ENCODE peak calls at places on chromosomes 7 and 10, in nine cellular contexts. R is HFFc6, S is heart left ventricle, E is bronchial epithelial cell, A is H9, H is PC-9, D is WTC11, V is kidney epithelial cell, O is cardiac fibroblast. I is an unnamed sample.

GRCh38 chr10:112963835-112964234 is 13.8 kb downstream of the TCF7L2 start:
- DNase-seq in R (no peak), S (no peak), E (no peak), A (no peak), H (peak), D (no peak), V (no peak), O (no peak), I (no peak)

GRCh38 chr10:1499344-1499957 is 237.9 kb downstream of the ADARB2 start:
- DNase-seq in R (no peak), S (no peak), E (no peak), A (no peak), H (no peak), D (no peak), V (no peak), O (no peak), I (peak)

GRCh38 chr10:132411561-132412253 is 14.7 kb downstream of the PWWP2B start:
- DNase-seq in R (no peak), S (no peak), E (no peak), A (no peak), H (no peak), D (no peak), V (no peak), O (no peak), I (no peak)

GRCh38 chr10:91864099-91864498 is 45.2 kb downstream of the FGFBP3 start:
- DNase-seq in R (no peak), S (no peak), E (no peak), A (no peak), H (no peak), D (no peak), V (no peak), O (no peak), I (no peak)

GRCh38 chr7:131674131-131674530 is 117.7 kb upstream of the PODXL start:
- DNase-seq in R (no peak), S (no peak), E (no peak), A (no peak), H (no peak), D (no peak), V (no peak), O (no peak), I (no peak)

GRCh38 chr7:25124485-25125136 is 449 bp downstream of the CYCS start:
- DNase-seq in R (no peak), S (no peak), E (peak), A (no peak), H (peak), D (no peak), V (no peak), O (no peak), I (no peak)

GRCh38 chr7:47406766-47407129 is 175.2 kb downstream of the TNS3 start:
- DNase-seq in R (no peak), S (no peak), E (no peak), A (no peak), H (no peak), D (no peak), V (no peak), O (no peak), I (no peak)

GRCh38 chr10:125881192-125881591 is at the start of gene DHX32:
- DNase-seq in R (no peak), S (no peak), E (no peak), A (peak), H (no peak), D (peak), V (no peak), O (no peak), I (no peak)

GRCh38 chr10:128274938-128275337 is 148.7 kb upstream of the MKI67 start:
- DNase-seq in R (no peak), S (no peak), E (no peak), A (no peak), H (no peak), D (no peak), V (no peak), O (peak), I (no peak)

GRCh38 chr10:5125315-5126044 is 31.3 kb downstream of the AKR1C3 start:
- DNase-seq in R (no peak), S (no peak), E (peak), A (no peak), H (peak), D (no peak), V (no peak), O (peak), I (no peak)

GRCh38 chr7:14836571-14837189 is 65.9 kb downstream of the DGKB start:
- DNase-seq in R (peak), S (peak), E (peak), A (peak), H (peak), D (peak), V (peak), O (peak), I (peak)

GRCh38 chr7:35571596-35572240 is 123.2 kb downstream of the HERPUD2 start:
- DNase-seq in R (no peak), S (no peak), E (no peak), A (no peak), H (no peak), D (no peak), V (no peak), O (no peak), I (no peak)

GRCh38 chr10:34341473-34341872 is 473.6 kb downstream of the PARD3 start:
- DNase-seq in R (no peak), S (no peak), E (no peak), A (no peak), H (no peak), D (no peak), V (no peak), O (peak), I (no peak)

GRCh38 chr7:94514140-94514889 is 4.7 kb downstream of the CASD1 start:
- DNase-seq in R (no peak), S (no peak), E (no peak), A (no peak), H (no peak), D (no peak), V (no peak), O (no peak), I (no peak)

GRCh38 chr7:30249316-30249715 is 35.1 kb upstream of the ZNRF2 start:
- DNase-seq in R (no peak), S (no peak), E (no peak), A (no peak), H (no peak), D (no peak), V (no peak), O (no peak), I (no peak)

GRCh38 chr7:132837529-132837928 is 244.4 kb downstream of the CHCHD3 start:
- DNase-seq in R (no peak), S (no peak), E (no peak), A (no peak), H (no peak), D (no peak), V (no peak), O (peak), I (no peak)

GRCh38 chr7:138738551-138739335 is 37.6 kb upstream of the SVOPL start:
- DNase-seq in R (peak), S (peak), E (peak), A (peak), H (peak), D (peak), V (peak), O (peak), I (peak)

GRCh38 chr10:103554488-103555320 is 61.2 kb downstream of the NEURL1 start:
- DNase-seq in R (peak), S (peak), E (peak), A (peak), H (peak), D (peak), V (peak), O (peak), I (no peak)

DNA sequence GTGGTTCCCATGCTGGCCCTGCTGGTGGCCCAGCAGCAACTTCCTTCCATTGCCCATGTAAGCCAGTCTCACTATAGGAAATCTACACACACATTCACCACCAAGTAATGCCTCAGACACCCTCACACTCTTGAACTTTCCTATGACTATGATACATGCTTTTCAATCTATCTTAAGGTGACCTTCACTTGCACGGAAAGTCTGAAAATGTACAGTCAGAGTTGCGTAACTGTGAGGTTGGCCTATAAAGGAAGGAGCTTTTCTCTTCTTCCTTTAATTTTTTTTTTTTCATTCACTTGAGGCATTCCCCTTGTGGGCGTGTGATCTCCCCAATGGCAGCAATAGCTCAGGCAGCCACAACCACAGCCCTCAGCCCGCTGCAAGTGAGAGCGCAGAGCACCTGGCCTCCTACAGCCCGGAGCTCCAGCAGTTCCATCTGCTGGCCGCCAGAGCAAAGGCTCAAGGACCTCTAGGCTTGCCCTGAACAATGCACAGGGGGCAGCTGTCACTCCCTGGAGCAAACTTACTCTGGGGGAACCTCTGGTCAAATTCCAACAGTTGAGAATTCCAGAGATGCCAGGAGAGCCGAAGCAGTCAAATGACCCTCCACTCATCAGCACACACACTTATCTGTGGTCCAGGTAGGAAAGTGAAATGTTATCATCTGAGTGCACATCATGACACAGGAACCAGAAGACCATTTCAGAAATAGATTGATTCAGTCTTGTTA is 123.1 kb upstream of the ADO start:
- DNase-seq in R (no peak), S (no peak), E (peak), A (peak), H (no peak), D (peak), V (no peak), O (no peak), I (no peak)
- TF ChIP-seq CTCF in R (no peak), S (no peak), E (peak), A (peak), H (no peak), D (no peak), V (peak), O (no peak), I (no peak)

GRCh38 chr10:117554371-117554770 is 11.8 kb downstream of the EMX2 start:
- DNase-seq in R (no peak), S (no peak), E (no peak), A (no peak), H (no peak), D (no peak), V (no peak), O (no peak), I (no peak)

GRCh38 chr10:117552156-117552620 is 9.6 kb downstream of the EMX2 start:
- DNase-seq in R (no peak), S (no peak), E (no peak), A (peak), H (no peak), D (peak), V (no peak), O (no peak), I (no peak)

GRCh38 chr10:117553815-117554172 is 11.2 kb downstream of the EMX2 start:
- DNase-seq in R (no peak), S (no peak), E (no peak), A (no peak), H (no peak), D (peak), V (no peak), O (no peak), I (no peak)

GRCh38 chr10:117552759-117553158 is 10.2 kb downstream of the EMX2 start:
- DNase-seq in R (no peak), S (no peak), E (no peak), A (no peak), H (no peak), D (no peak), V (no peak), O (no peak), I (no peak)

DNA sequence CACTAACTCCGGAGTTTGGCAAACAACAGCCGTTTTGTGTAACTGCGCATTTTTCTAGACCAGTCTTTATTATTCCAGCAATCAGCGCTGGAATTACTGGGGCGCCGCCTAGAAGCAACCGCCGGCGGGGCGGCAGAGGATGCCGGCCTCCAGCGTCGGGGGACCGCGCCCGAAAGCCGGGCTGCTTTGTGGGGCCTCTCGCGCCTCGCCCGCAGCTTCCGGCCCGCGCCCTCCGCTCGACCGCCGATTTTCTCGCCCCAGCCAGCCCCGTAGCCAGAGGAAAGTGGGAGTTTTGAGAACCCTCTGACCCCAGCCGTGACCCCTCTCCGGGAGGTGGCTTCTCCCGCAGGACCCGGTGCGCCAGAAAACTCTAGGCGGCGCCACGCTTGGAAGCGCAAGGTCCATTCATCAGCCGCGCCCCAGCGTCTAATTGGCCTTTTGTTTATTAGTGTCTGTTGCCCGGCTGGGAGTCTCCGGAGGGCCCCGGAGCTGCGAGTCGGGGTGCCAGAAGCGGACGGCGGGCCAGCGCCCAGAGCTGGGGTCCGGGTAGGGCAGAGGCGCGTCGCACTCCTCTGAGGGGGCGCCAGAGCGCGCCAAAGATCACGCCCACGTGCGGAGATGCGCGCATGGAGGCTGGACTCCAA is 10.7 kb downstream of the EMX2 start:
- DNase-seq in R (no peak), S (no peak), E (no peak), A (peak), H (no peak), D (peak), V (no peak), O (no peak), I (no peak)
- TF ChIP-seq CTCF in R (no peak), S (no peak), E (no peak), A (peak), H (no peak), D (no peak), V (peak), O (no peak), I (no peak)

GRCh38 chr10:47269294-47269693 is 30.7 kb upstream of the GDF10 start:
- DNase-seq in R (no peak), S (no peak), E (no peak), A (no peak), H (no peak), D (no peak), V (no peak), O (no peak), I (no peak)
- TF ChIP-seq CTCF in R (peak), S (no peak), E (no peak), A (peak), H (no peak), D (no peak), V (peak), O (peak), I (peak)

GRCh38 chr10:94194256-94194655 is 168.5 kb downstream of the NOC3L start:
- DNase-seq in R (peak), S (no peak), E (peak), A (no peak), H (no peak), D (no peak), V (peak), O (peak), I (no peak)
- TF ChIP-seq CTCF in R (peak), S (no peak), E (peak), A (no peak), H (no peak), D (no peak), V (peak), O (peak), I (no peak)

DNA sequence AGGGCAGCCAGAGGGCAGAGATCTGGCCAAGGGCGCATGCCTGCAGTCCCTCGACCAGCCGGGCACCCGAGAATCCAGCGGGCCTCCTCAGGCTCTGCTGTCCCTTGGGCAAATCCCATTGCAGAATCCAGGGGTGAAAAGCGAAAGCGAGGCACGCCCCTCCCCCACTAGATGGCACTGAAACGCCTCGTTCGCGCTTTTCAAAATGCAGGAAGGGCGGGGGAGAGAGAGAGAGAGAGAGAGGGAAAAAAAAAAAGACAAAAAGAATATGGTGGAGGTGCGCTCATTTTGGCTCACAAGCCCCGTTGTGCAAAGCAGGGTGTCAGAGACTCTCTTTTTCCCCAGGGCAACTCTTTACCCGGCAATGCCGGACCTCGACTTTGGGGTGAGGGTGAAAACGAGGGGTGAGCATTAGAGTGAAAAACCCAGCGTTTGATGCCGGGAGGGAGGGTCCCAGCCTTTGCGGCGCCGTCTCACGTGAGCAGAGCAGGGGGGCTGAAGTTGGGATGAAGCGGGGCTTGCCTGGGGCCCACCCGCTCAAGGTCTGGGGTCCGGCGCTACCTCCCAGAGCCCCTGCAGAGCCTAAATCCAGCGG is 2.5 kb upstream of the TMEM178B start:
- DNase-seq in R (no peak), S (peak), E (no peak), A (peak), H (no peak), D (peak), V (no peak), O (no peak), I (peak)
- TF ChIP-seq CTCF in R (no peak), S (no peak), E (no peak), A (peak), H (no peak), D (peak), V (peak), O (no peak), I (peak)

DNA sequence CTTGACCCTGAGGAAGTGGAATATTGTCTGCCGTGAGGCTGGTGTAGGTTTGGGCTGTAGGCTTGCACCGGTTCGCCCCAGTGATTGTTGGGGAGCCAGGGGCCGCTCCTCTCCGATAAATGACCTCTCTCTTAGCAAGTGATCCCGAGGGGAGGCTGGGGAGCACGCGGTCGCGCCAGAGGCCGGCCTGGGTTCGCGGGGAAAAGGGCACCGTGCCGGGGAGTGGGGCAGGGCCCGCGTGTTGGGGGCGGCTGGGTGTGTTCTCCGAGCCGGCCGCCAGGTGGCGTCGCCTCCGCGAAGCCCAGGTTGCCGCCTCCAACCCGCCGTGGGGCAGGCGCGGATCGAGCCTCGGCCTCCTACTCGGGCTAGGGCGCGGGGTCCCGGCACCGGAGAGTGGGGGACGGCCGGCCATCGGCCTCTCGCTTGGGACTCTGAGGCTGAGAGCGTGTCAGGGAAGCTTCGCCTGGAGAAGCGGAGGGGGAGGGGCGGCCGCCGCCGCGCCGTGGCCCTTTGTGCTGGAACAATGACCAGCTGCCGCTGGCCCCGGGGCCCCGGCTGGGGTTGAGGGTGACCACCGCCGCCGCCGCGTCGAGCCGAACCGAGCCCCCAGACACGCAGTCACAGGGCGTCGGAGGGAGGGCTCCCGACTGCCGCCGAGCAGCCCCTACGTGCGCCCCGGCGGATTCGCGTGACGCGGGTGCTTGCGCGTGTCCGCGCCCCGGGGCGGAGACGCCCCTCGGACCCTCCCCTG is 442 bp upstream of the LZTS2 start:
- DNase-seq in R (peak), S (peak), E (peak), A (peak), H (peak), D (peak), V (no peak), O (peak), I (no peak)
- TF ChIP-seq CTCF in R (peak), S (peak), E (peak), A (peak), H (peak), D (peak), V (peak), O (peak), I (no peak)

GRCh38 chr7:1225462-1226154 is 7.1 kb upstream of the UNCX start:
- DNase-seq in R (no peak), S (no peak), E (no peak), A (peak), H (peak), D (peak), V (no peak), O (peak), I (no peak)
- TF ChIP-seq CTCF in R (peak), S (peak), E (peak), A (peak), H (peak), D (peak), V (peak), O (peak), I (peak)

I was measured in HCT116.